ENCODE peak calls at places on chromosomes 16 and 17, in five cellular contexts. Z, C, G, I and P are unnamed samples.
A peak's percentile ranks its signal among the peaks of the same experiment; 100 is the strongest.

GRCh38 chr17:47272491-47272890 is 18.9 kb downstream of the ITGB3 start:
- DNase-seq in Z (no peak), I (no peak), C (no peak), G (no peak), P (no peak)

GRCh38 chr16:1258218-1258587 is 2.3 kb downstream of the TPSD1 start:
- DNase-seq in Z (no peak), G (no peak), C (no peak), I (no peak), P (no peak)

GRCh38 chr17:69762359-69762758 is 312.7 kb upstream of the KCNJ16 start:
- DNase-seq in I (no peak), C (no peak), G (no peak), Z (no peak), P (no peak)

GRCh38 chr17:48391460-48391859 is 38.6 kb downstream of the SKAP1 start:
- DNase-seq in I (no peak), C (no peak), Z (no peak), G (no peak), P (no peak)

GRCh38 chr16:87784812-87785211 is 19.0 kb upstream of the KLHDC4 start:
- DNase-seq in I (no peak), C (no peak), Z (no peak), G (no peak), P (no peak)

GRCh38 chr16:61324044-61324443 is 712.2 kb downstream of the CDH8 start:
- DNase-seq in G (no peak), Z (no peak), C (no peak), I (no peak), P (no peak)

GRCh38 chr16:52861614-52862022 is 191.1 kb downstream of the CHD9NB start:
- DNase-seq in Z (peak; percentile 57), G (peak; percentile 80), C (no peak), I (no peak), P (peak; percentile 57)

GRCh38 chr16:30185141-30185682 is 1.8 kb downstream of the CORO1A start:
- DNase-seq in C (no peak), Z (peak; percentile 30), G (no peak), I (peak; percentile 27), P (no peak)

GRCh38 chr17:50452627-50453300 is 15.9 kb downstream of the CHAD start:
- DNase-seq in I (no peak), C (no peak), Z (peak; percentile 85), G (no peak), P (no peak)

GRCh38 chr16:4313563-4314531 is 2.0 kb upstream of the GLIS2 start:
- DNase-seq in Z (no peak), I (no peak), G (no peak), C (no peak), P (peak; percentile 17)
- H3K4me3 ChIP-seq in Z (no peak overlapping the region), I (no peak overlapping the region), G (no peak overlapping the region), C (no peak overlapping the region), P (no peak overlapping the region)

GRCh38 chr17:38891441-38891840 is 21.6 kb downstream of the LASP1 start:
- DNase-seq in Z (no peak), G (no peak), I (no peak), C (no peak), P (no peak)
- H3K4me3 ChIP-seq in Z (no peak overlapping the region), G (no peak overlapping the region), I (no peak overlapping the region), C (no peak overlapping the region), P (no peak overlapping the region)

GRCh38 chr17:62565817-62566216 is 61.7 kb upstream of the MRC2 start:
- DNase-seq in I (no peak), G (no peak), Z (no peak), C (no peak), P (no peak)
- H3K4me3 ChIP-seq in I (no peak overlapping the region), G (no peak overlapping the region), Z (no peak overlapping the region), C (no peak overlapping the region), P (no peak overlapping the region)

GRCh38 chr17:2051388-2052237 is 3.3 kb upstream of the HIC1 start:
- DNase-seq in C (no peak), G (no peak), I (no peak), Z (no peak), P (no peak)
- H3K4me3 ChIP-seq in C (no peak overlapping the region), G (peak overlapping the region; percentile 51), I (no peak overlapping the region), Z (no peak overlapping the region), P (no peak overlapping the region)

GRCh38 chr17:63475491-63476412 is 1.1 kb upstream of the ACE start:
- DNase-seq in I (no peak), C (no peak), Z (no peak), G (no peak), P (no peak)
- H3K4me3 ChIP-seq in I (no peak overlapping the region), C (no peak overlapping the region), Z (no peak overlapping the region), G (peak overlapping the region; percentile 55), P (peak overlapping the region; percentile 61)

GRCh38 chr17:64774888-64775600 is 112.9 kb upstream of the SMURF2 start:
- DNase-seq in G (no peak), I (no peak), C (no peak), Z (no peak), P (no peak)

GRCh38 chr17:64773836-64774761 is 112.0 kb upstream of the SMURF2 start:
- DNase-seq in I (no peak), G (peak; percentile 77), Z (peak; percentile 74), C (no peak), P (peak; percentile 72)

GRCh38 chr17:64778102-64778366 is 115.9 kb upstream of the SMURF2 start:
- DNase-seq in Z (no peak), C (no peak), I (no peak), G (no peak), P (no peak)

GRCh38 chr17:64777413-64778101 is 115.5 kb upstream of the SMURF2 start:
- DNase-seq in G (no peak), Z (peak; percentile 46), I (no peak), C (no peak), P (peak; percentile 31)

DNA sequence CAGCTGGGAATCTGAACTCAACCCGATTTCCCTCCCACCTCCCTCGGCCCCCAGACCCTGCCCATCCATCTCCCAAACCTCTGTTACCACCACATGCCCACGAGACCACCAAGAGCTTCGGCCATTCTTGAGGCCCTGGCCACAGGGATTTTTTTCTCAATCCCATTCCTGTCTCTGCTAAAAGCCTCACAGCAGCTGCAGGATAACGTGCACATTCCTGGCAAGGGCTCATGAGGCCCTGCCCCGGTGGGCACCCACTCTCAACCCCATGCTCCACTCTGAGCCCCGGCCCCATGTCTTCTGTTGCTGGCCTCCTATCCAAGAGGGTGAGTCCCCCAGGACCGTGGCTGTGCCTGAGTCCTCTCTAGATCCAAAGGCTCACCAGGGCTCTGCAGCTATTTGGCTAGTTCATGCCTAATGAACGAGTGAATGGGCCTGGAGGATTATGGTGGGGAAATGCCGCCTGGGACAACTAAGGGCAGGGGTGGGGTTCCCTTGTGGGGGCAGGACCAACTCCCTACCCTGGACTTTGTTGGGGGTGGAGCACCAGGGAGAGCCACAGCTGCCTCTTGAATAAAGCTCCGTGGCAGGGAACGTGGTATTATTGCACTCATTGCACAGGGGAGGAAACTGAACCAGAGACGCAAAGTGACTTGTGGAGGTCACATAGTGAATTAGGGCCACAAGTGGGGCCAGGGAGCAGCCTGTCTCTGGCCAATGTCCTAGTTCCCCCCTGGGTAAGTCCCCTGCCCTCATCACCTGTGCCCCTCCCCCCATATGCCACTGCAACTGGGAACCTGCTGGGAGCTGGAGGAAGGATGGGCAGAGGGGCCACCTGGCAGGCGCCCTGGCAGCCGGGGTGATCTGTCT is 113.8 kb upstream of the SMURF2 start:
- DNase-seq in G (no peak), I (no peak), Z (no peak), C (no peak), P (peak; percentile 75)
- H3K4me3 ChIP-seq in G (no peak overlapping the region), I (no peak overlapping the region), Z (no peak overlapping the region), C (no peak overlapping the region), P (peak overlapping the region; percentile 55)

GRCh38 chr16:81817296-81817695 is 38.2 kb downstream of the PLCG2 start:
- DNase-seq in C (no peak), I (no peak), G (no peak), Z (no peak), P (no peak)
- H3K4me3 ChIP-seq in C (no peak overlapping the region), I (no peak overlapping the region), G (no peak overlapping the region), Z (no peak overlapping the region), P (no peak overlapping the region)

GRCh38 chr17:78883533-78884131 is 19.4 kb downstream of the CEP295NL start:
- DNase-seq in C (peak; percentile 88), Z (peak; percentile 55), G (peak; percentile 40), I (no peak), P (peak; percentile 96)
- H3K4me3 ChIP-seq in C (no peak overlapping the region), Z (no peak overlapping the region), G (no peak overlapping the region), I (no peak overlapping the region), P (peak overlapping the region; percentile 48)

DNA sequence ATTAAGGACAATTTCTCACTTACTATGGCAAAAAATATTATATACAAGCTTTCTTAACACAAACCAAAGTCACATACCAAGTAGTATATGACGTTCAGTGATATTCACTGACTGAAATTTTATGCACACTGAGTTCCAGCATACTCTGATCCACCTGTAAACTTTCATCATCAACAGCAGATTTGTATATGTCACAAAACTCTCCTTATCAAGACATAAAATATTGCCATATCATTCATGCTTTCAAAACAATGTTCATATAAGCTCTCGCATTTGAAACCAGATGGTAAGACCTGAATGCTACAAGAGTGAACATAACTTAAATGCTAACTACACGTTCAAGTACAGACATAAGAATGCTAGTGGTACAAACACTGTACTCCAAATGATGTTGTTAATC is 46.7 kb downstream of the GNA13 start:
- DNase-seq in I (no peak), G (no peak), C (no peak), Z (no peak), P (no peak)
- H3K4me3 ChIP-seq in I (no peak overlapping the region), G (no peak overlapping the region), C (no peak overlapping the region), Z (no peak overlapping the region), P (no peak overlapping the region)